ENCODE peak calls at places on chromosomes 7 and 10, in six cellular contexts. L, M, Z, S, A and N are unnamed samples.

GRCh38 chr10:100229819-100230422 is 525 bp upstream of the CHUK start:
- DNase-seq in S (no peak), L (no peak), M (no peak), A (no peak), Z (peak; percentile 1), N (no peak)

GRCh38 chr7:87219545-87220025 is at the start of gene TMEM243:
- DNase-seq in S (peak; percentile 85), L (peak; percentile 62), M (peak; percentile 83), Z (peak; percentile 86), A (peak; percentile 53), N (peak; percentile 75)

GRCh38 chr7:116502201-116503096 is 2.9 kb downstream of the CAV2 start:
- DNase-seq in S (no peak), Z (no peak), M (no peak), A (peak; percentile 35), L (no peak), N (no peak)

GRCh38 chr7:115941703-115942268 is 88.8 kb downstream of the TFEC start:
- DNase-seq in M (no peak), A (no peak), L (peak; percentile 11), S (no peak), Z (no peak), N (no peak)

GRCh38 chr7:5477723-5478531 is 54.3 kb upstream of the TNRC18 start:
- DNase-seq in L (peak; percentile 36), A (peak; percentile 35), Z (no peak), S (no peak), M (no peak), N (no peak)

GRCh38 chr7:124667312-124667711 is 98.3 kb downstream of the GPR37 start:
- DNase-seq in S (no peak), Z (no peak), A (no peak), M (no peak), L (no peak), N (no peak)

GRCh38 chr7:143126146-143126545 is 5.7 kb upstream of the PIP start:
- DNase-seq in Z (no peak), S (no peak), M (no peak), L (peak; percentile 5), A (peak; percentile 18), N (no peak)

GRCh38 chr7:94080551-94080950 is 76.4 kb upstream of the BET1 start:
- DNase-seq in Z (no peak), M (no peak), A (no peak), L (no peak), S (no peak), N (no peak)

GRCh38 chr7:7099584-7100014 is 82.7 kb upstream of the C1GALT1 start:
- DNase-seq in A (peak; percentile 28), Z (no peak), L (peak; percentile 89), M (peak; percentile 51), S (peak; percentile 60), N (no peak)

GRCh38 chr7:117737882-117738281 is 135.4 kb downstream of the CTTNBP2 start:
- DNase-seq in Z (no peak), L (no peak), A (no peak), S (no peak), M (no peak), N (no peak)

GRCh38 chr10:88687853-88688467 is 18.1 kb upstream of the LIPK start:
- DNase-seq in Z (peak; percentile 36), M (no peak), L (peak; percentile 16), S (no peak), A (peak; percentile 27), N (peak; percentile 16)

GRCh38 chr10:68095176-68095575 is 14.1 kb upstream of the MYPN start:
- DNase-seq in A (no peak), L (peak; percentile 60), S (no peak), Z (no peak), M (no peak), N (no peak)

DNA sequence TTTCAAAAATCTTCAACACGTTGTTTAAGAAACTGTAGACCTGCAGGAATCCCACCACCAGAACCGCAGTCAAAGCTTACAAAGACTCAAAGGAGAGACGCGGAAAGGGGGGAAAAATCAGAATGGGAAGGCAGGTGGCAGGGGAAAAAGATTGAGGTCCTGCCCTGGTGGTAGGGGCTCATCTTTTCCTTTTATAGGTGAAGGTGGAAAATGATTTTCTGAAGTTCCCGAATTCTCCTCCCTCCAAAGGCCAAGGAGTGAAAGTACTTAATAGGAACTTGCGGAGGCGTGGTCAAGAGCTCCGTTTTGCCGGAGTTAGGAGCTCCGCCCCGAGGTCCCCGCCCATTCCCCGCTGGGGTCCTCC is 729 bp downstream of the BBIP1 start:
- DNase-seq in Z (no peak), M (peak; percentile 97), A (peak; percentile 89), L (peak; percentile 97), S (no peak), N (peak; percentile 85)
- H3K4me3 ChIP-seq in Z (peak overlapping the region; percentile 99), M (peak overlapping the region; percentile 49), A (peak overlapping the region; percentile 57), L (peak overlapping the region; percentile 92), S (peak overlapping the region; percentile 85), N (peak overlapping the region; percentile 93)

GRCh38 chr10:133325392-133325760 is 11.3 kb downstream of the CALY start:
- DNase-seq in L (no peak), S (no peak), Z (peak; percentile 15), M (no peak), A (no peak), N (no peak)
- H3K4me3 ChIP-seq in L (peak overlapping the region; percentile 34), S (peak overlapping the region; percentile 51), Z (no peak overlapping the region), M (peak overlapping the region; percentile 26), A (peak overlapping the region; percentile 44), N (no peak overlapping the region)

DNA sequence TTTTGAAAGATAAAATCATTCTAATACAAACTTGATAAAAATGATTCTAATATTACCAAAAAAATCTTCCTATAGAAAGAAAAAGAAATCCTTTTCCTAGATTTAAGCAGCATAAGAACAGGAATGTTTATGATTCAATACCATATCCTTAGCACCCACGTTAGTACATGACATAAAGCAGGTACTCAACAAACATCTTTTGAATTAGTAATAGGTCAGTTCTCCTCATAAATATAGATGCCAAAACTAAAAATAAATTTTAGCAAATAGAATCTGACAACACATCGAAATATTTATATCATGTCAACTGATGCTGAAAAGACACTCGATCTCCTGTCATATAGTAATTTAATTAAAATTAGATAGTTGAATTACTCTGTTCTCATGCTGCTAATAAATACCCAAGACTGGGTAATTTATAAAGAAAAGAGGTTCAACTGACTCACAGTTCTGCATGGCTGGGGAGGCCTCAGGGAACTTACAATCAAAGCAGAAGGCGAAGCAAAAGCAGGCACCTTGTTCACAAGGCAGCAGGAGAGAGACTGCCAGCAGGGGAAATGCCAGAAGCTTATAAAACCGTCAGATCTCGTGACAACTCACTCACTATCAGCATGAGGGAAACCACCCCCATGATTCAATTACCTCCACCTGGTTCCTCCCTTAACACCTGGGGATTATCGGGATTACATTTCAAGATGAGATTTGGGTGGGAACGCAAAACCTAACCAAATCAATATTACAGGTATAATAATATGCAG is 191.8 kb downstream of the HTR7 start:
- DNase-seq in A (no peak), L (no peak), M (no peak), Z (no peak), S (no peak), N (no peak)
- H3K4me3 ChIP-seq in A (no peak overlapping the region), L (no peak overlapping the region), M (no peak overlapping the region), Z (no peak overlapping the region), S (no peak overlapping the region), N (no peak overlapping the region)

DNA sequence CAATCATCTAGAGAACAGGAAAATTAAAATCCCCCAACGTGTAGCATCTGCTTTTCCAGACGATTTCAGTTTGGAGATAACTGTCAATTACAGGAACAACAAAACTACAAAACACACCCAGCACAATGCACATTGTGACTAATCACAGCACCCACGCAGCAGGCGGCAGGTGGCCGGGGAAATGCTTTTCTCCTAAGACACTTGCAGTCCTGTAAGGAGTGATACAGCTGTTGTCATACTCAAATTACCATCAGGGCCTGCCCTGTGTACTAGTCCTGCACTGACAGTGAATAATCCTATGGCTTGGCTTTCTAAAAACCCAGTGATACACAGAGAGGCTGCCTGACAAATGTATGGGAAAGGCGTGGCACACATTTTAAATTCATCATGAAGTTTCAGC is 37.8 kb downstream of the COBL start:
- DNase-seq in S (peak; percentile 46), L (no peak), M (no peak), Z (no peak), A (no peak), N (no peak)
- H3K4me3 ChIP-seq in S (peak overlapping the region; percentile 53), L (no peak overlapping the region), M (no peak overlapping the region), Z (no peak overlapping the region), A (no peak overlapping the region), N (no peak overlapping the region)

GRCh38 chr10:114395361-114396022 is 8.8 kb downstream of the AFAP1L2 start:
- DNase-seq in S (no peak), Z (no peak), M (no peak), L (no peak), A (no peak), N (no peak)
- H3K4me3 ChIP-seq in S (no peak overlapping the region), Z (no peak overlapping the region), M (no peak overlapping the region), L (no peak overlapping the region), A (no peak overlapping the region), N (no peak overlapping the region)

GRCh38 chr7:20749896-20750295 is 36.8 kb downstream of the SP8 start:
- DNase-seq in S (no peak), M (no peak), Z (no peak), A (no peak), L (no peak), N (no peak)
- H3K4me3 ChIP-seq in S (no peak overlapping the region), M (no peak overlapping the region), Z (no peak overlapping the region), A (no peak overlapping the region), L (no peak overlapping the region), N (no peak overlapping the region)

DNA sequence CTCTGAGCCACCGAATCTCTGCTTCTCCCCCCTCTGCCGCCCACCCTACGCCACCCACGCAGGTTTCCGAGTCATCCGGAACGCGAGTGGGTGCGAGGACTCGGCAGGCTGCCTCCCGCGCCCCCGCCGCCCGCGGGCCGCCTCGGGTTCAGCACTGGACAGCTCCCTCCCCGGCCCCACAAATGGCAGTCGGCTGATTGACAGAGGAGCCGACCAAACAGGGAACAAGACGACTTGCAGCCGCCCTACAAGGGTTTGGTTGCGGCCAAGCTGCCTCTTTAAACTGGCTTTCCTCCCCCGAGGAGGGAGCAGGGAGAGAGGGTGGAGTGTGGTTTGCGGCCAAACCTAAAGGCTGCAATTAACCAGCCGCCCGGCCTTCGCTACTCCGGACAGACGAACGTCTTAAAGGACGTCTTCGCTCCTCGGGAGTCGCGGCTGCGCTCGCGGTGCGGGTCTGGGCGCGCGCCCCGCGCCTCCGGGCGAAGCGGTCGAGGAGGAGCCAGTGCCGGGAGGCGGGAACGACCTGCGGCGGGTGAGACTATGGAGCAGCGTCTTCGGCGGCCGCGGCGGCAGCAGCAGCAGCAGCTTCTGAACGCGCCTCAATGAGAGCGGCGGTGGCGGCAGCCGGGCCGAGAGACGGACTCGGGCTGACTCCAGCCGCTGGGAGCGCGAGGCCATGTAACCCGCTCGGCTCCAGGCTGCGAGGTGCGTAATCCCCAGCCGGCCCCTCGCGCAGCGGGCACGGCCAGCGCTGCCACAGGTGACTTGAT is at the start of gene GPR158:
- DNase-seq in Z (peak; percentile 26), S (peak; percentile 79), L (peak; percentile 87), M (peak; percentile 91), A (peak; percentile 87), N (peak; percentile 87)
- H3K4me3 ChIP-seq in Z (no peak within 1 kb of the TSS), S (peak within 1 kb of the TSS; percentile 64), L (peak within 1 kb of the TSS; percentile 49), M (peak within 1 kb of the TSS; percentile 49), A (peak within 1 kb of the TSS; percentile 53), N (peak within 1 kb of the TSS; percentile 49)

GRCh38 chr7:98571006-98571405 is 46.1 kb upstream of the NPTX2 start:
- DNase-seq in M (no peak), A (no peak), S (no peak), L (no peak), Z (no peak), N (no peak)

GRCh38 chr7:98568891-98569290 is 48.2 kb upstream of the NPTX2 start:
- DNase-seq in Z (no peak), S (no peak), M (no peak), A (no peak), L (peak; percentile 55), N (no peak)

GRCh38 chr7:98567979-98568378 is 49.1 kb upstream of the NPTX2 start:
- DNase-seq in A (no peak), S (no peak), Z (no peak), M (no peak), L (no peak), N (no peak)

GRCh38 chr7:98571986-98572385 is 45.1 kb upstream of the NPTX2 start:
- DNase-seq in S (no peak), A (no peak), Z (no peak), M (no peak), L (peak; percentile 48), N (no peak)

GRCh38 chr7:98569606-98570337 is 47.3 kb upstream of the NPTX2 start:
- DNase-seq in M (no peak), Z (no peak), A (no peak), L (peak; percentile 87), S (peak; percentile 31), N (no peak)
- H3K4me3 ChIP-seq in M (no peak overlapping the region), Z (no peak overlapping the region), A (no peak overlapping the region), L (no peak overlapping the region), S (no peak overlapping the region), N (no peak overlapping the region)